ENCODE peak calls at places on chromosomes 16 and 17, in ten cellular contexts. J, P, X, U, V, F, O, I, C and E are unnamed samples.

GRCh38 chr16:65644821-65645220 is 523.0 kb upstream of the CDH11 start:
- DNase-seq in O (no peak), X (no peak), P (no peak), V (no peak), U (no peak), J (no peak), F (no peak), C (no peak), I (no peak), E (no peak)

GRCh38 chr17:48068491-48068961 is 20.4 kb downstream of the NFE2L1 start:
- DNase-seq in X (no peak), J (no peak), O (no peak), P (peak; percentile 30), C (peak; percentile 65), F (peak; percentile 70), U (no peak), V (no peak), I (no peak), E (no peak)

GRCh38 chr16:58655215-58655596 is 25.6 kb upstream of the CNOT1 start:
- DNase-seq in C (no peak), X (no peak), U (no peak), P (no peak), J (no peak), V (no peak), O (no peak), I (no peak), F (no peak), E (no peak)

GRCh38 chr17:73231363-73231762 is 30.3 kb downstream of the CPSF4L start:
- DNase-seq in V (no peak), F (peak; percentile 51), O (peak; percentile 28), C (peak; percentile 25), X (no peak), U (peak; percentile 21), I (peak; percentile 27), J (no peak), P (no peak), E (no peak)

GRCh38 chr17:65576939-65577338 is 15.5 kb upstream of the AXIN2 start:
- DNase-seq in U (no peak), I (no peak), V (no peak), C (no peak), F (peak; percentile 98), J (no peak), P (no peak), X (no peak), O (no peak), E (no peak)

GRCh38 chr17:49548506-49549310 is 27.0 kb upstream of the NXPH3 start:
- DNase-seq in U (peak; percentile 57), O (peak; percentile 36), F (peak; percentile 76), V (no peak), C (peak; percentile 30), I (peak; percentile 73), P (peak; percentile 58), X (no peak), J (no peak), E (peak; percentile 52)

GRCh38 chr16:132120-132519 is 6.4 kb downstream of the NPRL3 start:
- DNase-seq in J (no peak), F (no peak), U (no peak), X (no peak), C (no peak), P (no peak), I (no peak), O (no peak), V (no peak), E (no peak)

GRCh38 chr16:71961066-71962039 is 38.8 kb downstream of the PKD1L3 start:
- DNase-seq in X (peak; percentile 67), J (peak; percentile 92), V (peak; percentile 59), O (peak; percentile 86), F (peak; percentile 89), I (peak; percentile 95), P (peak; percentile 91), U (peak; percentile 81), C (peak; percentile 83), E (peak; percentile 72)

GRCh38 chr16:14205666-14206065 is 134.5 kb downstream of the MRTFB start:
- DNase-seq in V (no peak), F (no peak), U (no peak), C (peak; percentile 6), J (no peak), O (no peak), P (no peak), I (no peak), X (no peak), E (no peak)

GRCh38 chr16:27171584-27171983 is 31.7 kb upstream of the KDM8 start:
- DNase-seq in P (no peak), F (no peak), I (no peak), O (no peak), V (no peak), C (no peak), X (no peak), U (no peak), J (no peak), E (no peak)

GRCh38 chr16:27174798-27175197 is 28.5 kb upstream of the KDM8 start:
- DNase-seq in X (no peak), U (no peak), J (no peak), P (no peak), I (peak; percentile 20), F (peak; percentile 19), V (no peak), C (peak; percentile 53), O (no peak), E (no peak)

GRCh38 chr16:27175888-27176287 is 27.4 kb upstream of the KDM8 start:
- DNase-seq in J (no peak), F (peak; percentile 48), O (no peak), P (no peak), U (no peak), C (no peak), V (no peak), I (no peak), X (no peak), E (peak; percentile 15)

GRCh38 chr16:27177031-27177774 is 26.1 kb upstream of the KDM8 start:
- DNase-seq in C (peak; percentile 93), V (no peak), X (no peak), U (no peak), J (no peak), P (no peak), F (no peak), O (peak; percentile 75), I (peak; percentile 64), E (no peak)

GRCh38 chr16:27174007-27174406 is 29.3 kb upstream of the KDM8 start:
- DNase-seq in O (no peak), X (no peak), V (peak; percentile 34), J (no peak), U (no peak), C (no peak), P (peak; percentile 85), I (no peak), F (no peak), E (no peak)
- H3K4me1 ChIP-seq in O (peaks cover 4% of the 10 kb centered on the region), X (peaks cover 63% of the 10 kb centered on the region), V (peaks cover 66% of the 10 kb centered on the region), J (no peaks in the 10 kb centered on the region), U (no peaks in the 10 kb centered on the region), C (peaks cover 11% of the 10 kb centered on the region), P (peaks cover 4% of the 10 kb centered on the region), I (no peaks in the 10 kb centered on the region), F (no peaks in the 10 kb centered on the region), E (no peaks in the 10 kb centered on the region)

GRCh38 chr16:3164121-3164991 is 23.6 kb upstream of the OR1F1 start:
- DNase-seq in V (no peak), I (no peak), X (no peak), F (no peak), O (no peak), P (peak; percentile 63), C (no peak), U (no peak), J (peak; percentile 51), E (no peak)
- H3K4me1 ChIP-seq in V (peaks cover 14% of the 10 kb centered on the region), I (no peaks in the 10 kb centered on the region), X (peaks cover 15% of the 10 kb centered on the region), F (no peaks in the 10 kb centered on the region), O (no peaks in the 10 kb centered on the region), P (peaks cover 8% of the 10 kb centered on the region), C (peaks cover 4% of the 10 kb centered on the region), U (peaks cover 8% of the 10 kb centered on the region), J (no peaks in the 10 kb centered on the region), E (peaks cover 4% of the 10 kb centered on the region)

DNA sequence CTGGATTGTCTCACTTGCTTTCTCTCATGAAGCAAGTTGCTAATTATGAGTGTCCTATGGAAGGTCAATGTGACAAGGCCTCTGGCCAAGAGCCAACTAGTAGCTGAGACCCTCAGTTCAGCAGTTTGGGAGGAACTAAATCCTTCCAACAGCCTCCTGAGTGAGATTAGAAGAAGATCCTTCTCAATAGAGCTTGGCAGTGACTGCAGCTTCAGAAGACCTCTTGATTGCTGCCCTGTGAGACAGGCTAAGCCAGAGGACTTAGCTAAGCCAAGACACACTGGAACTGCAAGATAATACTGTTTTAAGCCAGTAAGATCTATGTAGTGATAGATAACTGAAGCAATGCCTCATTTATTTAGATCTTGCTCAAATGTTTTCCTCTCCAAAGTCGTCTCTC is 34.3 kb downstream of the PCTP start:
- DNase-seq in X (no peak), O (no peak), J (no peak), I (no peak), U (no peak), V (no peak), C (no peak), F (no peak), P (no peak), E (no peak)
- H3K4me1 ChIP-seq in X (no peaks in the 10 kb centered on the region), O (no peaks in the 10 kb centered on the region), J (no peaks in the 10 kb centered on the region), I (peaks cover 8% of the 10 kb centered on the region), U (no peaks in the 10 kb centered on the region), V (no peaks in the 10 kb centered on the region), C (no peaks in the 10 kb centered on the region), F (no peaks in the 10 kb centered on the region), P (no peaks in the 10 kb centered on the region), E (no peaks in the 10 kb centered on the region)

DNA sequence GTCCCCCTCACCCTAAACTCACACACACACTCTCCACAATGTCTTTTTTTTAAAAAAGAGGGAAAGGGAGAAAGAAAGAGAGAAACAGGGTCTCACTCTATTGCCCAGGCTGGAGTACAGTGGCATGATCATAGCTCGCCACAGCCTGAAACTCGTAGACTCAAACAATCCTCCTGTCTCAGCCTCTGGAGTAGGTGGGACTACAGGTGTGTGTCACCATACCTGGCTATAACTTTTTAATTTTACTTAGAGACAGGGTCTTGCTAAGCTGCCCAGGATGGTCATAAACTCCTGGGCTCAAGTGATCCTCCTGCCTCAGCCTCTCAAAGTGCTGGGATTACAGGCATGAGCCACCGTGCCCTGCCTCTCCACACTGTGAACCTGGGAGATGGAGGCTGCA is 24.9 kb downstream of the LITAF start:
- DNase-seq in I (no peak), F (no peak), U (no peak), C (no peak), J (no peak), X (no peak), P (no peak), O (no peak), V (no peak), E (no peak)
- H3K4me1 ChIP-seq in I (no peaks in the 10 kb centered on the region), F (peaks cover 11% of the 10 kb centered on the region), U (no peaks in the 10 kb centered on the region), C (peaks cover 14% of the 10 kb centered on the region), J (no peaks in the 10 kb centered on the region), X (peaks cover 77% of the 10 kb centered on the region), P (peaks cover 28% of the 10 kb centered on the region), O (peaks cover 6% of the 10 kb centered on the region), V (peaks cover 85% of the 10 kb centered on the region), E (no peaks in the 10 kb centered on the region)

GRCh38 chr17:227581-228222 is 46.3 kb upstream of the DOC2B start:
- DNase-seq in V (no peak), C (no peak), F (no peak), X (no peak), P (peak; percentile 53), U (no peak), I (no peak), J (peak; percentile 24), O (no peak), E (no peak)
- H3K4me1 ChIP-seq in V (no peaks in the 10 kb centered on the region), C (no peaks in the 10 kb centered on the region), F (no peaks in the 10 kb centered on the region), X (no peaks in the 10 kb centered on the region), P (peaks cover 4% of the 10 kb centered on the region), U (peaks cover 4% of the 10 kb centered on the region), I (no peaks in the 10 kb centered on the region), J (no peaks in the 10 kb centered on the region), O (no peaks in the 10 kb centered on the region), E (no peaks in the 10 kb centered on the region)

GRCh38 chr17:76137026-76137350 is 4.1 kb downstream of the FOXJ1 start:
- DNase-seq in O (no peak), X (no peak), I (no peak), P (no peak), U (no peak), F (no peak), C (no peak), J (no peak), V (no peak), E (no peak)
- H3K4me1 ChIP-seq in O (peaks cover 4% of the 10 kb centered on the region), X (peaks cover 54% of the 10 kb centered on the region), I (peaks cover 16% of the 10 kb centered on the region), P (peaks cover 21% of the 10 kb centered on the region), U (peaks cover 18% of the 10 kb centered on the region), F (no peaks in the 10 kb centered on the region), C (no peaks in the 10 kb centered on the region), J (no peaks in the 10 kb centered on the region), V (peaks cover 23% of the 10 kb centered on the region), E (peaks cover 31% of the 10 kb centered on the region)